ENCODE peak calls at places on chromosomes 1 and 21, in six cellular contexts. One of them, this sample, is unnamed.

GRCh38 chr1:152884966-152885624 is 7.0 kb downstream of the SMCP start:
- DNase-seq in MM.1S: no peak
- DNase-seq in GM23248: peak; percentile 72
- DNase-seq in fibroblast of lung: peak; percentile 19
- DNase-seq in IMR-90: no peak
- DNase-seq in DND-41: no peak
- DNase-seq in this sample: no peak

GRCh38 chr1:208115924-208116614 is 128.1 kb downstream of the PLXNA2 start:
- DNase-seq in GM23248: no peak
- DNase-seq in MM.1S: no peak
- DNase-seq in fibroblast of lung: no peak
- DNase-seq in IMR-90: no peak
- DNase-seq in DND-41: no peak
- DNase-seq in this sample: no peak

GRCh38 chr1:162944974-162945639 is 84.1 kb upstream of the CCDC190 start:
- DNase-seq in DND-41: no peak
- DNase-seq in GM23248: no peak
- DNase-seq in fibroblast of lung: no peak
- DNase-seq in IMR-90: no peak
- DNase-seq in MM.1S: no peak
- DNase-seq in this sample: no peak

GRCh38 chr21:35026617-35027557 is 22.2 kb downstream of the RUNX1 start:
- DNase-seq in IMR-90: peak; percentile 48
- DNase-seq in GM23248: peak; percentile 18
- DNase-seq in MM.1S: peak; percentile 98
- DNase-seq in DND-41: peak; percentile 96
- DNase-seq in fibroblast of lung: peak; percentile 64
- DNase-seq in this sample: peak; percentile 89

GRCh38 chr1:148318123-148318899 is 164.8 kb downstream of the PPIAL4G start:
- DNase-seq in GM23248: peak; percentile 32
- DNase-seq in IMR-90: no peak
- DNase-seq in DND-41: peak; percentile 75
- DNase-seq in MM.1S: peak; percentile 84
- DNase-seq in fibroblast of lung: no peak
- DNase-seq in this sample: no peak

GRCh38 chr21:15967661-15968060 is 237.9 kb downstream of the USP25 start:
- DNase-seq in DND-41: no peak
- DNase-seq in IMR-90: peak; percentile 5
- DNase-seq in fibroblast of lung: no peak
- DNase-seq in GM23248: peak; percentile 45
- DNase-seq in MM.1S: no peak
- DNase-seq in this sample: no peak

GRCh38 chr1:150268342-150268705 is 492 bp downstream of the APH1A start:
- DNase-seq in GM23248: peak; percentile 71
- DNase-seq in MM.1S: peak; percentile 82
- DNase-seq in IMR-90: no peak
- DNase-seq in fibroblast of lung: peak; percentile 41
- DNase-seq in DND-41: no peak
- DNase-seq in this sample: peak; percentile 61

GRCh38 chr1:52672946-52673345 is 25.2 kb downstream of the COA7 start:
- DNase-seq in GM23248: no peak
- DNase-seq in DND-41: no peak
- DNase-seq in IMR-90: no peak
- DNase-seq in MM.1S: no peak
- DNase-seq in fibroblast of lung: no peak
- DNase-seq in this sample: no peak

GRCh38 chr1:78792756-78793155 is 143.1 kb downstream of the IFI44 start:
- DNase-seq in GM23248: no peak
- DNase-seq in MM.1S: no peak
- DNase-seq in DND-41: no peak
- DNase-seq in IMR-90: no peak
- DNase-seq in fibroblast of lung: no peak
- DNase-seq in this sample: no peak

GRCh38 chr1:241637604-241638003 is 2.6 kb downstream of the CHML start:
- DNase-seq in IMR-90: peak; percentile 40
- DNase-seq in MM.1S: no peak
- DNase-seq in fibroblast of lung: peak; percentile 18
- DNase-seq in DND-41: no peak
- DNase-seq in GM23248: peak; percentile 21
- DNase-seq in this sample: no peak

GRCh38 chr1:176338897-176339296 is 124.1 kb upstream of the PAPPA2 start:
- DNase-seq in fibroblast of lung: no peak
- DNase-seq in DND-41: no peak
- DNase-seq in MM.1S: no peak
- DNase-seq in IMR-90: no peak
- DNase-seq in GM23248: peak; percentile 8
- DNase-seq in this sample: no peak

GRCh38 chr1:87111659-87112339 is 197.4 kb downstream of the HS2ST1 start:
- DNase-seq in IMR-90: no peak
- DNase-seq in GM23248: no peak
- DNase-seq in MM.1S: no peak
- DNase-seq in DND-41: no peak
- DNase-seq in fibroblast of lung: no peak
- DNase-seq in this sample: no peak

GRCh38 chr1:45815667-45816458 is 12.5 kb downstream of the MAST2 start:
- DNase-seq in GM23248: peak; percentile 63
- DNase-seq in fibroblast of lung: no peak
- DNase-seq in IMR-90: peak; percentile 39
- DNase-seq in MM.1S: no peak
- DNase-seq in DND-41: no peak
- DNase-seq in this sample: no peak

GRCh38 chr1:166080965-166081870 is 85.6 kb downstream of the FAM78B start:
- DNase-seq in fibroblast of lung: no peak
- DNase-seq in MM.1S: no peak
- DNase-seq in DND-41: peak; percentile 78
- DNase-seq in GM23248: peak; percentile 5
- DNase-seq in IMR-90: no peak
- DNase-seq in this sample: no peak

GRCh38 chr1:233025156-233025555 is 74.7 kb downstream of the NTPCR start:
- DNase-seq in fibroblast of lung: no peak
- DNase-seq in MM.1S: no peak
- DNase-seq in GM23248: peak; percentile 23
- DNase-seq in DND-41: peak; percentile 39
- DNase-seq in IMR-90: peak; percentile 30
- DNase-seq in this sample: peak; percentile 46

GRCh38 chr1:50976111-50976889 is 6.3 kb downstream of the CDKN2C start:
- DNase-seq in fibroblast of lung: peak; percentile 7
- DNase-seq in GM23248: no peak
- DNase-seq in MM.1S: no peak
- DNase-seq in DND-41: peak; percentile 58
- DNase-seq in IMR-90: no peak
- DNase-seq in this sample: peak; percentile 28

GRCh38 chr1:108556501-108556900 is 3.4 kb upstream of the EEIG2 start:
- DNase-seq in DND-41: no peak
- DNase-seq in IMR-90: no peak
- DNase-seq in MM.1S: no peak
- DNase-seq in GM23248: no peak
- DNase-seq in fibroblast of lung: no peak
- DNase-seq in this sample: no peak
- H2AFZ ChIP-seq in DND-41: no peak overlapping the region
- H2AFZ ChIP-seq in IMR-90: no peak overlapping the region
- H2AFZ ChIP-seq in MM.1S: no peak overlapping the region
- H2AFZ ChIP-seq in GM23248: no peak overlapping the region
- H2AFZ ChIP-seq in fibroblast of lung: no peak overlapping the region
- H2AFZ ChIP-seq in this sample: peak overlapping the region; percentile 79

DNA sequence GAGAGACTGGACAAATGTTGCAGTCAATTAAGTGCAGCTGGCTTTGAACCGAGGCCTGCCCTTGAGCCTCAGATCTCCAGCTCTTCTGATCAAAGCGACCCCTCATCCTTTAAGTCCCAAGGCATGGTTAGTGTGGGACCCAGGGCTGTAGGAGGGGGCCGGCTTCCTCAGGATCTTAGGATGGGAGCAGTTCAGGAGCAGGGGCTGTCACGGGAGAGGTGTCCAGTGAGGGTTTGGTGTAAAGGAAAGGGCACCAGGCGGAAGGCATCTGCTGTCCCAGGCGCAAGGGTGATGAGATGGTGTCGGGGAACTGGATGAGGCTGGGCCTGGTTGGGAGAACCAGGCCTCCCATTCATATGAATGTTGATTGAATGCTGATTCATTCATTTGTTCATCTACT is 5.1 kb upstream of the MTFR1L start:
- DNase-seq in GM23248: no peak
- DNase-seq in IMR-90: no peak
- DNase-seq in DND-41: no peak
- DNase-seq in MM.1S: no peak
- DNase-seq in fibroblast of lung: no peak
- DNase-seq in this sample: no peak
- H2AFZ ChIP-seq in GM23248: no peak overlapping the region
- H2AFZ ChIP-seq in IMR-90: no peak overlapping the region
- H2AFZ ChIP-seq in DND-41: no peak overlapping the region
- H2AFZ ChIP-seq in MM.1S: no peak overlapping the region
- H2AFZ ChIP-seq in fibroblast of lung: no peak overlapping the region
- H2AFZ ChIP-seq in this sample: no peak overlapping the region

GRCh38 chr1:109112056-109112651 is 1.8 kb upstream of the ELAPOR1 start:
- DNase-seq in DND-41: no peak
- DNase-seq in IMR-90: peak; percentile 41
- DNase-seq in GM23248: peak; percentile 73
- DNase-seq in fibroblast of lung: peak; percentile 43
- DNase-seq in MM.1S: peak; percentile 17
- DNase-seq in this sample: peak; percentile 76
- H2AFZ ChIP-seq in DND-41: no peak overlapping the region
- H2AFZ ChIP-seq in IMR-90: peak overlapping the region; percentile 75
- H2AFZ ChIP-seq in GM23248: peak overlapping the region; percentile 80
- H2AFZ ChIP-seq in fibroblast of lung: no peak overlapping the region
- H2AFZ ChIP-seq in MM.1S: peak overlapping the region; percentile 58
- H2AFZ ChIP-seq in this sample: peak overlapping the region; percentile 36

GRCh38 chr1:91871994-91872393 is 14.0 kb downstream of the TGFBR3 start:
- DNase-seq in MM.1S: no peak
- DNase-seq in IMR-90: peak; percentile 64
- DNase-seq in DND-41: no peak
- DNase-seq in GM23248: peak; percentile 50
- DNase-seq in fibroblast of lung: peak; percentile 28
- DNase-seq in this sample: no peak

GRCh38 chr1:91874167-91874566 is 11.8 kb downstream of the TGFBR3 start:
- DNase-seq in IMR-90: no peak
- DNase-seq in GM23248: no peak
- DNase-seq in DND-41: no peak
- DNase-seq in fibroblast of lung: no peak
- DNase-seq in MM.1S: no peak
- DNase-seq in this sample: no peak

GRCh38 chr1:91870322-91870721 is 15.6 kb downstream of the TGFBR3 start:
- DNase-seq in fibroblast of lung: no peak
- DNase-seq in IMR-90: no peak
- DNase-seq in GM23248: no peak
- DNase-seq in MM.1S: no peak
- DNase-seq in DND-41: no peak
- DNase-seq in this sample: no peak

GRCh38 chr1:91876040-91876470 is 9.9 kb downstream of the TGFBR3 start:
- DNase-seq in DND-41: no peak
- DNase-seq in GM23248: no peak
- DNase-seq in fibroblast of lung: no peak
- DNase-seq in IMR-90: no peak
- DNase-seq in MM.1S: no peak
- DNase-seq in this sample: no peak

GRCh38 chr1:91872560-91873081 is 13.3 kb downstream of the TGFBR3 start:
- DNase-seq in GM23248: peak; percentile 22
- DNase-seq in MM.1S: no peak
- DNase-seq in DND-41: peak; percentile 84
- DNase-seq in fibroblast of lung: peak; percentile 32
- DNase-seq in IMR-90: no peak
- DNase-seq in this sample: no peak
- H2AFZ ChIP-seq in GM23248: no peak overlapping the region
- H2AFZ ChIP-seq in MM.1S: no peak overlapping the region
- H2AFZ ChIP-seq in DND-41: no peak overlapping the region
- H2AFZ ChIP-seq in fibroblast of lung: no peak overlapping the region
- H2AFZ ChIP-seq in IMR-90: no peak overlapping the region
- H2AFZ ChIP-seq in this sample: no peak overlapping the region

This sample was measured in K562.